ENCODE peak calls at places on chromosomes 13 and 19, in five cellular contexts. O is spleen, X is SK-N-SH, K is sigmoid colon, I is suprapubic skin. P is an unnamed sample.

GRCh38 chr19:2282062-2282861 is at the start of gene PEAK3:
- DNase-seq in O (peak), X (peak), K (peak), I (peak), P (no peak)

GRCh38 chr13:113209336-113209879 is at the start of gene CUL4A:
- DNase-seq in O (peak), X (peak), K (peak), I (no peak), P (no peak)

GRCh38 chr13:22278336-22278929 is 607.6 kb downstream of the FGF9 start:
- DNase-seq in O (no peak), X (peak), K (no peak), I (no peak), P (no peak)

GRCh38 chr13:73936001-73936400 is 198.2 kb downstream of the KLF12 start:
- DNase-seq in O (no peak), X (no peak), K (no peak), I (no peak), P (no peak)

GRCh38 chr13:83819611-83820010 is 62.7 kb downstream of the SLITRK1 start:
- DNase-seq in O (no peak), X (no peak), K (no peak), I (no peak), P (no peak)

GRCh38 chr19:4014541-4015491 is 7.3 kb downstream of the PIAS4 start:
- DNase-seq in O (no peak), X (peak), K (peak), I (no peak), P (no peak)

GRCh38 chr13:35729926-35730627 is 253.6 kb upstream of the MAB21L1 start:
- DNase-seq in O (no peak), X (no peak), K (no peak), I (no peak), P (no peak)

GRCh38 chr13:24617394-24618218 is 62.6 kb upstream of the ATP12A start:
- DNase-seq in O (no peak), X (no peak), K (no peak), I (peak), P (peak)

GRCh38 chr19:12494260-12494860 is 9.7 kb upstream of the ZNF709 start:
- DNase-seq in O (no peak), X (no peak), K (no peak), I (no peak), P (no peak)

GRCh38 chr13:25977671-25978070 is 74.1 kb downstream of the SHISA2 start:
- DNase-seq in O (no peak), X (no peak), K (no peak), I (no peak), P (no peak)

GRCh38 chr13:110548891-110549794 is 12.4 kb downstream of the RAB20 start:
- DNase-seq in O (peak), X (no peak), K (no peak), I (no peak), P (no peak)

GRCh38 chr19:2059422-2060201 is 8.6 kb upstream of the MKNK2 start:
- DNase-seq in O (peak), X (peak), K (peak), I (no peak), P (no peak)

GRCh38 chr19:51493776-51494175 is 7.8 kb downstream of the SIGLEC12 start:
- DNase-seq in O (no peak), X (no peak), K (no peak), I (no peak), P (no peak)

GRCh38 chr19:14441041-14441938 is 8.2 kb downstream of the PKN1 start:
- DNase-seq in O (peak), X (peak), K (no peak), I (no peak), P (no peak)

GRCh38 chr19:1182727-1183126 is 8.7 kb upstream of the SBNO2 start:
- DNase-seq in O (no peak), X (no peak), K (no peak), I (no peak), P (no peak)

GRCh38 chr13:101487046-101487830 is 34.8 kb downstream of the ITGBL1 start:
- DNase-seq in O (no peak), X (no peak), K (no peak), I (no peak), P (no peak)

GRCh38 chr19:14871619-14872230 is 14.2 kb downstream of the OR7A17 start:
- DNase-seq in O (no peak), X (peak), K (no peak), I (no peak), P (no peak)

GRCh38 chr13:51237887-51238286 is 15.7 kb downstream of the FAM124A start:
- DNase-seq in O (no peak), X (no peak), K (no peak), I (no peak), P (no peak)

GRCh38 chr19:12952488-12953455 is 4.3 kb downstream of the GADD45GIP1 start:
- DNase-seq in O (no peak), X (peak), K (no peak), I (no peak), P (no peak)

GRCh38 chr19:16828990-16829821 is at the start of gene SIN3B:
- DNase-seq in O (peak), X (peak), K (peak), I (peak), P (no peak)
- TF ChIP-seq POLR2AphosphoS5 in O (peak), X (peak), K (peak), I (no peak), P (peak)

GRCh38 chr19:8355631-8356402 is 8.1 kb upstream of the ANGPTL4 start:
- DNase-seq in O (no peak), X (no peak), K (no peak), I (no peak), P (no peak)

GRCh38 chr19:8357007-8357521 is 6.9 kb upstream of the ANGPTL4 start:
- DNase-seq in O (no peak), X (no peak), K (no peak), I (no peak), P (no peak)

GRCh38 chr19:8352134-8352827 is 9.2 kb upstream of the KANK3 start:
- DNase-seq in O (no peak), X (no peak), K (no peak), I (no peak), P (no peak)
- H3K4me3 ChIP-seq in O (no peak), X (no peak), K (peak), I (no peak), P (no peak)

DNA sequence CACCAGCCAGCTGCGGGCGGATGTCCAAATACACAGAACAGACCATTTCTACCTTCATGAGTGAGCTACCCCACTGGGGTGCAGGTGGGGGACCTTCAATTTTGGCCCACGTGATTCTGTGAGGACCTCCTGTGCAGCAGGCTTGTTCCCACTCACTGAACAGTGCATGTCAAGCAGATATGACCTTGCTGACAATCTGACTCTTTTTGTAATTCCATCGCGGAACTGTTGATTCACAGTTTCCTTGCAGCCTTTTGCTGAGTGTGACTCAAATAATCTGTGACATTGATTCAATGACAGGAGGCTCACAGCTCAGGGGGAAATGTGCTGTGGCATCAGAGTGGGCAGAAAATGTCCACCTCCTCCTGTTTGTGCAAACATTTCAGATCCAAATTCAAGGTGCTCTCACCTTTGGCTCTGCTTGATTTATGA is 170.2 kb upstream of the KL start:
- DNase-seq in O (no peak), X (no peak), K (no peak), I (no peak), P (peak)
- TF ChIP-seq POLR2AphosphoS5 in O (no peak), X (no peak), K (no peak), I (no peak), P (no peak)

DNA sequence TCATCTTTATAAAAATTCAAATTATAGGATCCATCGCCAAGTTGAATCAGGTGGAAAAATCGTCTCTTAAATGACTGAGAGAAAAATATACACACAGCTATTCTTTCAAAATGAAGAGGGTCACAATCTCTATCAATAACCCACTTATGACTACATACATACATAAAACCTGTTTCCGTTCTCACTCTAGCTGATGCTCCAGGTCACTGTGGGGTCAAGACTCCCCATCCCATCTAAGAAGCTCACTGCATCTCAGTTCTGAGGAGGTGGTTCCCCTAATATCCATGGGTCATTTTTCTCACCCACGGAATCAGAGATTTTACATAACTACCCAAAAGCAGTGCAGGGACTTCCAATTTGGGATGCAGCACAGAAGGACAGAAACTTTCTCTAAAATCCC is 56.8 kb downstream of the DOCK9 start:
- DNase-seq in O (no peak), X (no peak), K (no peak), I (no peak), P (no peak)
- H3K4me3 ChIP-seq in O (no peak), X (no peak), K (no peak), I (no peak), P (no peak)

GRCh38 chr19:34215666-34216038 is 38.7 kb upstream of the GARRE1 start:
- DNase-seq in O (no peak), X (no peak), K (no peak), I (no peak), P (no peak)

GRCh38 chr19:34214040-34214439 is 40.3 kb upstream of the GARRE1 start:
- DNase-seq in O (no peak), X (no peak), K (no peak), I (no peak), P (no peak)

GRCh38 chr19:34209726-34210125 is 37.4 kb downstream of the LSM14A start:
- DNase-seq in O (no peak), X (no peak), K (no peak), I (no peak), P (no peak)

GRCh38 chr19:34215006-34215665 is 39.2 kb upstream of the GARRE1 start:
- DNase-seq in O (no peak), X (no peak), K (no peak), I (no peak), P (no peak)

DNA sequence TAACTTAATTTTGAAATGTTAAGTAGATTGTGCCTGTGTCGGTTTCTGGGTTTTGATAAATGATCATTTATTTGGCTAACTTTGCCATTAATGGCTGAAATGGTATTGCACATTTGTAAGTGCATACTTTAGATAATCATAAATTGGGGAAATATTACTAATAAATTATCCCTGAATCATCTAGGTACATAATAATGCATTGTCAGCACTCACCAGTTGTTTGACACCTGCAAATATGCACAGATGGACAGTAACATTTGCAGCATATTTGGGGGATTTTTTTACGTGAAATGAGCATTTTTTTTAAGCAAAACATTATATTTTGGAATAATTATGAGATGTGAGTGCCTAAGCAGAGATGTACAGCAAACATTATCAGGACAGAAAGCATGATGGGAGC is 41.0 kb downstream of the LSM14A start:
- DNase-seq in O (no peak), X (no peak), K (no peak), I (no peak), P (no peak)
- TF ChIP-seq POLR2AphosphoS5 in O (no peak), X (no peak), K (no peak), I (no peak), P (no peak)

GRCh38 chr13:41006296-41006695 is 12.8 kb downstream of the ELF1 start:
- DNase-seq in O (no peak), X (no peak), K (no peak), I (no peak), P (no peak)
- H3K4me3 ChIP-seq in O (peak), X (no peak), K (no peak), I (no peak), P (no peak)

P was measured in vagina.